ENCODE peak calls at places on chromosomes 13 and 19, in four cellular contexts. M is effector CD4-positive, alpha-beta T cell; F is HFF-Myc; G is sigmoid colon. U is an unnamed sample.

GRCh38 chr19:17683078-17683477 is 5.1 kb downstream of the UNC13A start:
- DNase-seq in M (no peak), F (no peak), G (no peak), U (no peak)

GRCh38 chr19:10009269-10009665 is 1.0 kb downstream of the COL5A3 start:
- DNase-seq in M (peak; percentile 16), F (peak; percentile 61), G (peak; percentile 89), U (no peak)

GRCh38 chr19:2305424-2305823 is 2.5 kb downstream of the LINGO3 start:
- DNase-seq in M (no peak), F (no peak), G (no peak), U (no peak)

GRCh38 chr19:54644056-54644455 is 13.8 kb downstream of the LILRB1 start:
- DNase-seq in M (no peak), F (no peak), G (peak; percentile 75), U (no peak)

GRCh38 chr13:80376554-80376953 is 35.6 kb upstream of the SPRY2 start:
- DNase-seq in M (no peak), F (no peak), G (no peak), U (no peak)

GRCh38 chr13:46079770-46080169 is 25.1 kb downstream of the CPB2 start:
- DNase-seq in M (no peak), F (no peak), G (no peak), U (no peak)

GRCh38 chr13:92317066-92317465 is 909.5 kb upstream of the GPC6 start:
- DNase-seq in M (no peak), F (no peak), G (no peak), U (no peak)

GRCh38 chr13:33441015-33441414 is 155.5 kb upstream of the STARD13 start:
- DNase-seq in M (no peak), F (no peak), G (no peak), U (no peak)

GRCh38 chr13:113209880-113210421 is 538 bp downstream of the CUL4A start:
- DNase-seq in M (peak; percentile 74), F (no peak), G (peak; percentile 76), U (peak; percentile 86)

GRCh38 chr13:40539954-40540706 is 126.3 kb downstream of the FOXO1 start:
- DNase-seq in M (no peak), F (peak; percentile 78), G (no peak), U (no peak)

GRCh38 chr19:56333506-56333905 is 18.9 kb upstream of the ZSCAN5A start:
- DNase-seq in M (peak; percentile 22), F (peak; percentile 29), G (no peak), U (no peak)

GRCh38 chr13:47437411-47437810 is 540.6 kb upstream of the HTR2A start:
- DNase-seq in M (no peak), F (no peak), G (no peak), U (no peak)

GRCh38 chr13:62193919-62194318 is 778.3 kb upstream of the PCDH20 start:
- DNase-seq in M (no peak), F (no peak), G (no peak), U (no peak)

GRCh38 chr13:83618966-83619365 is 263.3 kb downstream of the SLITRK1 start:
- DNase-seq in M (no peak), F (no peak), G (no peak), U (no peak)

GRCh38 chr13:98658131-98658530 is 81.2 kb upstream of the STK24 start:
- DNase-seq in M (no peak), F (no peak), G (no peak), U (no peak)

GRCh38 chr13:113935081-113935511 is 38.8 kb downstream of the C13orf46 start:
- DNase-seq in M (no peak), F (no peak), G (peak; percentile 48), U (peak; percentile 72)

GRCh38 chr13:102726430-102726829 is 31.6 kb upstream of the METTL21C start:
- DNase-seq in M (no peak), F (no peak), G (no peak), U (no peak)

GRCh38 chr19:17488593-17489391 is 18.5 kb downstream of the SLC27A1 start:
- DNase-seq in M (peak; percentile 61), F (no peak), G (no peak), U (peak; percentile 89)

GRCh38 chr13:106349080-106349841 is 186.2 kb downstream of the EFNB2 start:
- DNase-seq in M (no peak), F (no peak), G (no peak), U (no peak)

GRCh38 chr13:94079876-94080275 is 399.6 kb downstream of the DCT start:
- DNase-seq in M (no peak), F (no peak), G (no peak), U (no peak)

GRCh38 chr19:39154626-39155100 is 29.1 kb downstream of the PAK4 start:
- DNase-seq in M (no peak), F (no peak), G (no peak), U (no peak)

GRCh38 chr13:50291611-50292010 is 276.4 kb downstream of the KCNRG start:
- DNase-seq in M (no peak), F (no peak), G (no peak), U (no peak)

GRCh38 chr19:1364070-1364719 is 19.5 kb upstream of the NDUFS7 start:
- DNase-seq in M (no peak), F (no peak), G (no peak), U (no peak)

GRCh38 chr13:101149735-101150380 is 266.4 kb downstream of the NALCN start:
- DNase-seq in M (no peak), F (no peak), G (no peak), U (no peak)

GRCh38 chr13:21625366-21625765 is 21.4 kb upstream of the MICU2 start:
- DNase-seq in M (no peak), F (no peak), G (no peak), U (no peak)

GRCh38 chr13:29270536-29271045 is 324.9 kb downstream of the SLC7A1 start:
- DNase-seq in M (no peak), F (no peak), G (no peak), U (no peak)

GRCh38 chr13:112679381-112679780 is 10.5 kb upstream of the ATP11A start:
- DNase-seq in M (no peak), F (no peak), G (no peak), U (peak; percentile 58)

U was measured in cardiac septum.